ENCODE peak calls at places on chromosomes 4 and X, in nine cellular contexts. F is activated CD4-positive, CD25-positive, alpha-beta regulatory T cell treated with anti-CD3 and anti-CD28 coated beads, Interleukin-2, amount 50 U/mL, for 72 hours; L is hepatic stellate cell; G is progenitor cell of endocrine pancreas; I is stimulated activated CD8-positive, alpha-beta memory T cell treated with anti-CD3 and anti-CD28 coated beads, Interleukin-2, amount 100 ng/mL, for 48 hours; V is iPS-NIHi11; C is NCI-H1436 treated with DMSO at 0.1 percent for 48 hours; Q is stimulated activated naive CD8-positive, alpha-beta T cell treated with anti-CD3 and anti-CD28 coated beads, Interleukin-15, amount 100 ng/mL, for 72 hours; H is NT2/D1. P is an unnamed sample.
A peak's percentile ranks its signal among the peaks of the same experiment; 100 is the strongest.

GRCh38 chrX:126658447-126658846 is 105.8 kb upstream of the DCAF12L1 start:
- DNase-seq in F (no peak), L (no peak), G (no peak), I (no peak), V (no peak), C (no peak), Q (no peak), H (no peak), P (no peak)

GRCh38 chr4:156255205-156255604 is 301.5 kb upstream of the CTSO start:
- DNase-seq in F (no peak), L (no peak), G (no peak), I (no peak), V (no peak), C (no peak), Q (no peak), H (no peak), P (no peak)

GRCh38 chr4:70533211-70533610 is 14.8 kb downstream of the AMTN start:
- DNase-seq in F (no peak), L (no peak), G (no peak), I (no peak), V (no peak), C (no peak), Q (no peak), H (no peak), P (no peak)

GRCh38 chr4:124753941-124754581 is 41.5 kb upstream of the ANKRD50 start:
- DNase-seq in F (no peak), L (no peak), G (no peak), I (no peak), V (no peak), C (no peak), Q (no peak), H (no peak), P (no peak)

GRCh38 chr4:121358473-121358872 is 22.3 kb downstream of the QRFPR start:
- DNase-seq in F (no peak), L (no peak), G (no peak), I (no peak), V (no peak), C (no peak), Q (no peak), H (no peak), P (no peak)

GRCh38 chrX:38375888-38376287 is 23.5 kb downstream of the OTC start:
- DNase-seq in F (no peak), L (no peak), G (no peak), I (no peak), V (peak; percentile 7), C (no peak), Q (no peak), H (peak; percentile 16), P (no peak)

GRCh38 chrX:57821703-57822375 is 88.4 kb downstream of the ZXDA start:
- DNase-seq in F (no peak), L (peak; percentile 21), G (no peak), I (no peak), V (peak; percentile 5), C (peak; percentile 0), Q (peak; percentile 13), H (peak; percentile 60), P (peak; percentile 22)

GRCh38 chr4:23022032-23022431 is 329.3 kb downstream of the GBA3 start:
- DNase-seq in F (no peak), L (no peak), G (no peak), I (no peak), V (no peak), C (no peak), Q (no peak), H (no peak), P (no peak)

GRCh38 chrX:31166832-31167231 is 95.0 kb upstream of the FTHL17 start:
- DNase-seq in F (no peak), L (no peak), G (no peak), I (no peak), V (no peak), C (no peak), Q (no peak), H (no peak), P (no peak)

GRCh38 chrX:30597258-30598012 is 19.9 kb upstream of the TASL start:
- DNase-seq in F (no peak), L (no peak), G (no peak), I (no peak), V (no peak), C (no peak), Q (no peak), H (no peak), P (no peak)

GRCh38 chrX:105297041-105297440 is 76.5 kb upstream of the TEX13A start:
- DNase-seq in F (no peak), L (no peak), G (no peak), I (no peak), V (no peak), C (no peak), Q (no peak), H (no peak), P (no peak)

GRCh38 chr4:64158648-64159326 is 250.5 kb downstream of the TECRL start:
- DNase-seq in F (no peak), L (peak; percentile 3), G (peak; percentile 40), I (peak; percentile 8), V (peak; percentile 70), C (peak; percentile 2), Q (peak; percentile 31), H (peak; percentile 30), P (no peak)

GRCh38 chrX:153474718-153475117 is 4.3 kb upstream of the HAUS7 start:
- DNase-seq in F (peak; percentile 45), L (peak; percentile 63), G (no peak), I (peak; percentile 9), V (peak; percentile 47), C (no peak), Q (peak; percentile 17), H (no peak), P (peak; percentile 42)

GRCh38 chr4:156534205-156534604 is 437.4 kb downstream of the PDGFC start:
- DNase-seq in F (no peak), L (no peak), G (no peak), I (no peak), V (no peak), C (no peak), Q (no peak), H (no peak), P (no peak)

GRCh38 chr4:2962614-2963184 is 507 bp downstream of the NOP14 start:
- DNase-seq in F (no peak), L (peak; percentile 52), G (no peak), I (no peak), V (peak; percentile 55), C (no peak), Q (peak; percentile 66), H (peak; percentile 30), P (no peak)

GRCh38 chrX:25022499-25023325 is 6.9 kb upstream of the ARX start:
- DNase-seq in F (no peak), L (no peak), G (no peak), I (no peak), V (no peak), C (no peak), Q (no peak), H (no peak), P (no peak)

GRCh38 chr4:41160010-41160789 is 54.1 kb downstream of the APBB2 start:
- DNase-seq in F (no peak), L (peak; percentile 53), G (no peak), I (no peak), V (no peak), C (no peak), Q (no peak), H (no peak), P (no peak)

GRCh38 chrX:28586891-28587635 is at the start of gene IL1RAPL1:
- DNase-seq in F (no peak), L (peak; percentile 28), G (no peak), I (no peak), V (no peak), C (no peak), Q (no peak), H (no peak), P (no peak)

GRCh38 chrX:30196322-30196721 is 19.0 kb upstream of the MAGEB2 start:
- DNase-seq in F (no peak), L (no peak), G (no peak), I (no peak), V (peak; percentile 25), C (no peak), Q (no peak), H (no peak), P (no peak)

GRCh38 chr4:142683503-142683902 is 162.6 kb downstream of the INPP4B start:
- DNase-seq in F (no peak), L (no peak), G (no peak), I (no peak), V (no peak), C (no peak), Q (no peak), H (no peak), P (no peak)

GRCh38 chrX:39043838-39044550 is 242.7 kb downstream of the MID1IP1 start:
- DNase-seq in F (no peak), L (no peak), G (no peak), I (no peak), V (no peak), C (no peak), Q (no peak), H (no peak), P (no peak)

GRCh38 chrX:107766470-107767140 is 9.0 kb downstream of the TSC22D3 start:
- DNase-seq in F (no peak), L (no peak), G (no peak), I (no peak), V (no peak), C (no peak), Q (no peak), H (no peak), P (no peak)

GRCh38 chr4:123037809-123038208 is 115.4 kb upstream of the NUDT6 start:
- DNase-seq in F (no peak), L (peak; percentile 10), G (no peak), I (no peak), V (no peak), C (no peak), Q (no peak), H (no peak), P (no peak)

GRCh38 chr4:153523941-153524386 is 57.8 kb downstream of the TMEM131L start:
- DNase-seq in F (no peak), L (no peak), G (no peak), I (no peak), V (no peak), C (no peak), Q (no peak), H (no peak), P (no peak)

GRCh38 chr4:184693056-184693455 is 40.8 kb downstream of the CENPU start:
- DNase-seq in F (no peak), L (no peak), G (no peak), I (no peak), V (no peak), C (no peak), Q (no peak), H (no peak), P (no peak)

GRCh38 chr4:72323227-72323626 is 245.8 kb downstream of the ADAMTS3 start:
- DNase-seq in F (no peak), L (no peak), G (no peak), I (no peak), V (no peak), C (no peak), Q (no peak), H (no peak), P (no peak)

GRCh38 chr4:140944539-140944938 is 188.4 kb upstream of the TBC1D9 start:
- DNase-seq in F (no peak), L (no peak), G (no peak), I (no peak), V (no peak), C (no peak), Q (no peak), H (no peak), P (no peak)

GRCh38 chr4:121062466-121062975 is 9.8 kb downstream of the NDNF start:
- DNase-seq in F (no peak), L (no peak), G (no peak), I (no peak), V (no peak), C (no peak), Q (no peak), H (no peak), P (no peak)

GRCh38 chr4:150007512-150007911 is 70.7 kb upstream of the DCLK2 start:
- DNase-seq in F (no peak), L (peak; percentile 31), G (no peak), I (no peak), V (no peak), C (no peak), Q (no peak), H (no peak), P (no peak)

GRCh38 chrX:39689374-39690104 is 408.2 kb downstream of the BCOR start:
- DNase-seq in F (no peak), L (no peak), G (no peak), I (no peak), V (peak; percentile 17), C (no peak), Q (no peak), H (peak; percentile 30), P (no peak)

GRCh38 chrX:17638731-17639130 is 98.6 kb upstream of the SCML1 start:
- DNase-seq in F (no peak), L (no peak), G (no peak), I (no peak), V (no peak), C (no peak), Q (no peak), H (no peak), P (no peak)